ENCODE peak calls at places on chromosomes 1 and 21, in nine cellular contexts. P is tibial nerve, A is AG04450, L is left ventricle myocardium inferior, E is astrocyte, I is thoracic aorta, K is esophagus muscularis mucosa, Y is pancreas, F is HCT116. J is an unnamed sample.

GRCh38 chr1:116318897-116319296 is 54.1 kb upstream of the ATP1A1 start:
- DNase-seq in K (no peak), P (no peak), Y (no peak), F (no peak), E (no peak), A (no peak), I (no peak), L (no peak), J (no peak)

GRCh38 chr1:47189844-47190562 is at the start of gene PDZK1IP1:
- DNase-seq in Y (peak; percentile 86), K (peak; percentile 94), A (peak; percentile 16), L (peak; percentile 81), E (peak; percentile 63), P (peak; percentile 89), I (peak; percentile 89), F (no peak), J (peak; percentile 68)

GRCh38 chr1:222037720-222038119 is 295.8 kb upstream of the DUSP10 start:
- DNase-seq in P (no peak), E (no peak), F (no peak), Y (no peak), I (no peak), L (no peak), A (no peak), K (no peak), J (no peak)

GRCh38 chr1:9891207-9891606 is 18.9 kb downstream of the CTNNBIP1 start:
- DNase-seq in I (no peak), K (no peak), F (no peak), E (peak; percentile 46), Y (no peak), P (no peak), A (no peak), L (no peak), J (no peak)

GRCh38 chr1:164061528-164061927 is 497.5 kb upstream of the PBX1 start:
- DNase-seq in P (no peak), F (no peak), I (no peak), E (no peak), L (no peak), Y (no peak), K (no peak), A (no peak), J (no peak)

GRCh38 chr1:11284784-11285183 is 11.8 kb downstream of the UBIAD1 start:
- DNase-seq in I (no peak), P (no peak), F (no peak), Y (no peak), K (no peak), E (no peak), L (no peak), A (no peak), J (no peak)

GRCh38 chr1:164592634-164593033 is 33.6 kb downstream of the PBX1 start:
- DNase-seq in I (no peak), Y (no peak), F (no peak), L (no peak), P (no peak), E (no peak), A (no peak), K (no peak), J (no peak)

GRCh38 chr21:38479641-38480515 is 18.4 kb downstream of the ERG start:
- DNase-seq in P (no peak), I (no peak), L (no peak), F (no peak), K (no peak), E (no peak), A (no peak), Y (no peak), J (no peak)

GRCh38 chr1:235304549-235305451 is 23.2 kb downstream of the ARID4B start:
- DNase-seq in Y (no peak), P (no peak), A (no peak), K (no peak), L (no peak), I (no peak), F (no peak), E (peak; percentile 32), J (peak; percentile 40)

GRCh38 chr21:45590246-45590725 is 48.0 kb upstream of the SLC19A1 start:
- DNase-seq in I (no peak), E (no peak), P (peak; percentile 50), Y (peak; percentile 90), F (no peak), L (peak; percentile 72), K (no peak), A (no peak), J (peak; percentile 69)

GRCh38 chr1:155081472-155082300 is 3.0 kb downstream of the EFNA3 start:
- DNase-seq in I (no peak), K (no peak), F (no peak), E (no peak), P (no peak), Y (no peak), A (no peak), L (no peak), J (no peak)

GRCh38 chr1:174753131-174753530 is 246.6 kb upstream of the CACYBP start:
- DNase-seq in P (no peak), K (no peak), F (no peak), A (no peak), E (no peak), Y (no peak), I (no peak), L (no peak), J (no peak)

GRCh38 chr21:28632718-28633408 is 359.8 kb downstream of the LTN1 start:
- DNase-seq in E (peak; percentile 72), L (no peak), K (no peak), Y (no peak), A (no peak), F (no peak), I (no peak), P (no peak), J (peak; percentile 76)

GRCh38 chr1:78419309-78419708 is 71.5 kb upstream of the PTGFR start:
- DNase-seq in F (no peak), K (no peak), E (peak; percentile 92), A (no peak), L (no peak), P (no peak), Y (no peak), I (no peak), J (peak; percentile 25)

GRCh38 chr1:12063141-12064072 is at the start of gene TNFRSF8:
- DNase-seq in F (no peak), A (no peak), Y (no peak), L (no peak), P (no peak), K (no peak), I (no peak), E (no peak), J (peak; percentile 29)

GRCh38 chr1:153040950-153041631 is at the start of gene SPRR2D:
- DNase-seq in K (no peak), L (no peak), P (no peak), I (no peak), E (no peak), A (no peak), F (peak; percentile 31), Y (no peak), J (no peak)

GRCh38 chr1:15820478-15820877 is 13.0 kb upstream of the UQCRHL start:
- DNase-seq in K (no peak), E (peak; percentile 41), A (no peak), F (no peak), L (no peak), Y (no peak), I (no peak), P (no peak), J (peak; percentile 15)

GRCh38 chr1:56491441-56491840 is 87.9 kb downstream of the PLPP3 start:
- DNase-seq in I (no peak), P (peak; percentile 69), F (no peak), A (no peak), Y (no peak), E (peak; percentile 13), K (no peak), L (no peak), J (peak; percentile 79)

GRCh38 chr1:179108644-179109043 is 26.8 kb downstream of the TOR3A start:
- DNase-seq in K (no peak), E (no peak), Y (no peak), I (no peak), A (no peak), F (no peak), L (no peak), P (no peak), J (no peak)

GRCh38 chr1:42745851-42746250 is 5.8 kb upstream of the CLDN19 start:
- DNase-seq in E (no peak), P (no peak), I (no peak), Y (no peak), A (no peak), K (no peak), L (no peak), F (no peak), J (no peak)

GRCh38 chr1:174023438-174023837 is 1.3 kb upstream of the RC3H1 start:
- DNase-seq in P (no peak), K (no peak), A (no peak), E (no peak), I (no peak), Y (no peak), L (no peak), F (peak; percentile 50), J (peak; percentile 54)

GRCh38 chr1:20732588-20733360 is at the start of gene SH2D5:
- DNase-seq in Y (peak; percentile 77), P (peak; percentile 76), I (peak; percentile 74), K (peak; percentile 97), A (peak; percentile 95), L (peak; percentile 36), E (peak; percentile 97), F (peak; percentile 90), J (peak; percentile 98)
- TF ChIP-seq CTCF in Y (no peak), P (peak; percentile 35), I (no peak), K (peak; percentile 42), A (peak; percentile 38), L (peak; percentile 39), E (peak; percentile 41), F (peak; percentile 42), J (peak; percentile 45)

GRCh38 chr1:214050513-214051401 is 63.0 kb downstream of the PROX1 start:
- DNase-seq in L (no peak), E (no peak), Y (no peak), P (no peak), K (no peak), F (no peak), I (no peak), A (no peak), J (no peak)
- H3K4me3 ChIP-seq in L (no peak overlapping the region), E (no peak overlapping the region), Y (no peak overlapping the region), P (no peak overlapping the region), K (no peak overlapping the region), F (no peak overlapping the region), I (no peak overlapping the region), A (no peak overlapping the region), J (no peak overlapping the region)

GRCh38 chr1:147223740-147224615 is 1.2 kb downstream of the FMO5 start:
- DNase-seq in F (no peak), E (no peak), I (no peak), K (no peak), Y (no peak), A (no peak), P (no peak), L (no peak), J (no peak)

GRCh38 chr1:147225193-147225730 is at the start of gene FMO5:
- DNase-seq in A (peak; percentile 45), Y (peak; percentile 73), L (peak; percentile 76), K (peak; percentile 93), E (peak; percentile 46), P (peak; percentile 70), I (peak; percentile 36), F (no peak), J (peak; percentile 79)
- TF ChIP-seq CTCF in A (peak; percentile 29), Y (no peak), L (peak; percentile 49), K (peak; percentile 53), E (no peak), P (peak; percentile 40), I (peak; percentile 59), F (no peak), J (peak; percentile 37)

DNA sequence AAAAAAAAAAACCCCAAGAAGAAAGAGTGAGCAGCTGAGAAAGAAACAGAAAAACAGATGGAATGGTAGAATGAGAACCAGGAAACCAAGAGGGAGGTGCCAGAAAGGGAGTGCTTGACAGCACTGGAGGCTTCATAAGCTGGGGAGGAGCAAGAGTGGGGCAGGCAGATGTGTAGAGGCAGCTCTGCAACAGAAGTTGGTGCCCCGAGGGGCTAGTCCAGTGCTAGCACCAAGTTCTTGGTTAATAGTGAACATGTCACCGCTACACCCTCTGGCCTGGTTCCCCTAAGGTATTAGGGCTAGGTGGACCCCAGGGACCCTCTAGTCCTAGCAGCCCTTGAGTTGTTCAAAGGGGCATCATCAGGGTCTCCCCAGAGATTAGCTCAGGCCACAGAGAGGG is 98.0 kb downstream of the TGFBR3 start:
- DNase-seq in I (no peak), F (no peak), A (no peak), E (no peak), P (no peak), Y (no peak), L (no peak), K (no peak), J (no peak)
- H3K4me3 ChIP-seq in I (no peak overlapping the region), F (no peak overlapping the region), A (no peak overlapping the region), E (no peak overlapping the region), P (no peak overlapping the region), Y (no peak overlapping the region), L (no peak overlapping the region), K (no peak overlapping the region), J (no peak overlapping the region)